ENCODE peak calls at places on chromosome 18, in six cellular contexts. O, A, I, L, V and Z are unnamed samples.

GRCh38 chr18:12851709-12852108 is 32.3 kb downstream of the PTPN2 start:
- DNase-seq in O (no peak), A (no peak), I (no peak), L (no peak), V (no peak), Z (no peak)

GRCh38 chr18:62543021-62543420 is 20.2 kb downstream of the ZCCHC2 start:
- DNase-seq in O (no peak), A (no peak), I (no peak), L (no peak), V (no peak), Z (no peak)

GRCh38 chr18:21167641-21168372 is 56.2 kb upstream of the ROCK1 start:
- DNase-seq in O (no peak), A (peak; percentile 66), I (no peak), L (no peak), V (no peak), Z (no peak)

GRCh38 chr18:12884521-12885323 is 685 bp upstream of the PTPN2 start:
- DNase-seq in O (no peak), A (no peak), I (no peak), L (no peak), V (no peak), Z (no peak)

GRCh38 chr18:76205906-76206305 is 289.1 kb downstream of the ZNF516 start:
- DNase-seq in O (no peak), A (no peak), I (no peak), L (no peak), V (no peak), Z (no peak)

GRCh38 chr18:21191596-21192307 is 50.3 kb upstream of the GREB1L start:
- DNase-seq in O (peak; percentile 61), A (peak; percentile 17), I (no peak), L (peak; percentile 64), V (peak; percentile 6), Z (no peak)

GRCh38 chr18:23380817-23381216 is 72.3 kb upstream of the RIOK3 start:
- DNase-seq in O (no peak), A (no peak), I (no peak), L (no peak), V (no peak), Z (no peak)

GRCh38 chr18:41378628-41379027 is 576.4 kb upstream of the PIK3C3 start:
- DNase-seq in O (no peak), A (no peak), I (no peak), L (no peak), V (no peak), Z (no peak)

GRCh38 chr18:24837065-24837464 is 376.6 kb downstream of the HRH4 start:
- DNase-seq in O (no peak), A (no peak), I (no peak), L (no peak), V (no peak), Z (no peak)

GRCh38 chr18:12455511-12455910 is 47.8 kb downstream of the PRELID3A start:
- DNase-seq in O (no peak), A (no peak), I (no peak), L (no peak), V (no peak), Z (no peak)

GRCh38 chr18:39389800-39390379 is 1824.3 kb upstream of the CELF4 start:
- DNase-seq in O (no peak), A (no peak), I (no peak), L (no peak), V (no peak), Z (no peak)

GRCh38 chr18:74473976-74474375 is 16.9 kb upstream of the DIPK1C start:
- DNase-seq in O (no peak), A (no peak), I (no peak), L (no peak), V (no peak), Z (no peak)

GRCh38 chr18:31586616-31587015 is 5.1 kb upstream of the TTR start:
- DNase-seq in O (no peak), A (no peak), I (no peak), L (no peak), V (no peak), Z (no peak)

GRCh38 chr18:49944681-49945080 is 131.3 kb upstream of the ACAA2 start:
- DNase-seq in O (no peak), A (no peak), I (no peak), L (no peak), V (no peak), Z (no peak)

GRCh38 chr18:34549367-34549766 is 160.7 kb upstream of the DTNA start:
- DNase-seq in O (no peak), A (no peak), I (no peak), L (no peak), V (no peak), Z (no peak)

GRCh38 chr18:11391636-11392035 is 217.8 kb upstream of the SLC35G4 start:
- DNase-seq in O (no peak), A (no peak), I (no peak), L (no peak), V (no peak), Z (no peak)

GRCh38 chr18:43879350-43879749 is 602.1 kb upstream of the SYT4 start:
- DNase-seq in O (no peak), A (no peak), I (no peak), L (no peak), V (no peak), Z (no peak)

GRCh38 chr18:10660485-10660884 is 134.7 kb downstream of the NAPG start:
- DNase-seq in O (no peak), A (no peak), I (no peak), L (no peak), V (no peak), Z (peak; percentile 91)

GRCh38 chr18:8977166-8977565 is 125.3 kb upstream of the NDUFV2 start:
- DNase-seq in O (no peak), A (no peak), I (no peak), L (no peak), V (no peak), Z (no peak)

GRCh38 chr18:25279133-25279532 is 72.8 kb downstream of the ZNF521 start:
- DNase-seq in O (no peak), A (no peak), I (no peak), L (no peak), V (no peak), Z (no peak)

GRCh38 chr18:8423051-8423558 is 186.1 kb upstream of the RAB12 start:
- DNase-seq in O (no peak), A (no peak), I (no peak), L (no peak), V (no peak), Z (no peak)

GRCh38 chr18:33630476-33630875 is 52.5 kb downstream of the ASXL3 start:
- DNase-seq in O (no peak), A (no peak), I (no peak), L (no peak), V (no peak), Z (no peak)

GRCh38 chr18:63689064-63689463 is 13.7 kb upstream of the SERPINB11 start:
- DNase-seq in O (no peak), A (no peak), I (no peak), L (no peak), V (no peak), Z (no peak)

GRCh38 chr18:4510709-4511108 is 55.6 kb upstream of the DLGAP1 start:
- DNase-seq in O (no peak), A (no peak), I (no peak), L (no peak), V (no peak), Z (no peak)

GRCh38 chr18:55179460-55180195 is 220.4 kb upstream of the CCDC68 start:
- DNase-seq in O (no peak), A (no peak), I (no peak), L (no peak), V (no peak), Z (no peak)

GRCh38 chr18:48875314-48875941 is 75.3 kb downstream of the SMAD7 start:
- DNase-seq in O (peak; percentile 18), A (no peak), I (no peak), L (peak; percentile 23), V (no peak), Z (no peak)

GRCh38 chr18:79680100-79680879 is 687 bp downstream of the CTDP1 start:
- DNase-seq in O (peak; percentile 63), A (peak; percentile 32), I (peak; percentile 62), L (no peak), V (peak; percentile 32), Z (peak; percentile 82)

GRCh38 chr18:22250591-22250996 is 81.2 kb downstream of the GATA6 start:
- DNase-seq in O (no peak), A (no peak), I (no peak), L (no peak), V (no peak), Z (no peak)

GRCh38 chr18:68314403-68314802 is 400.5 kb downstream of the TMX3 start:
- DNase-seq in O (no peak), A (no peak), I (no peak), L (no peak), V (no peak), Z (no peak)

GRCh38 chr18:74496508-74497307 is 545 bp downstream of the CNDP2 start:
- DNase-seq in O (peak; percentile 84), A (peak; percentile 62), I (peak; percentile 38), L (peak; percentile 77), V (no peak), Z (peak; percentile 86)

GRCh38 chr18:53553030-53553429 is 671.4 kb downstream of the MBD2 start:
- DNase-seq in O (no peak), A (no peak), I (no peak), L (no peak), V (no peak), Z (no peak)

GRCh38 chr18:76981388-76981968 is 151.1 kb downstream of the MBP start:
- DNase-seq in O (no peak), A (no peak), I (no peak), L (peak; percentile 60), V (no peak), Z (no peak)

GRCh38 chr18:46650681-46651080 is 6.3 kb downstream of the LOXHD1 start:
- DNase-seq in O (no peak), A (no peak), I (no peak), L (no peak), V (no peak), Z (no peak)

GRCh38 chr18:493974-494601 is 6.4 kb downstream of the COLEC12 start:
- DNase-seq in O (no peak), A (no peak), I (no peak), L (no peak), V (no peak), Z (no peak)

GRCh38 chr18:63073481-63073880 is 246.1 kb downstream of the BCL2 start:
- DNase-seq in O (no peak), A (no peak), I (no peak), L (no peak), V (no peak), Z (no peak)

GRCh38 chr18:7417742-7418141 is 149.4 kb upstream of the PTPRM start:
- DNase-seq in O (no peak), A (no peak), I (no peak), L (no peak), V (no peak), Z (no peak)

GRCh38 chr18:50769463-50769862 is 50.4 kb downstream of the MRO start:
- DNase-seq in O (no peak), A (no peak), I (no peak), L (no peak), V (no peak), Z (no peak)

GRCh38 chr18:55387139-55387984 is 200.6 kb downstream of the TCF4 start:
- DNase-seq in O (no peak), A (no peak), I (no peak), L (no peak), V (no peak), Z (no peak)

GRCh38 chr18:7749510-7749981 is 182.4 kb downstream of the PTPRM start:
- DNase-seq in O (no peak), A (no peak), I (no peak), L (no peak), V (no peak), Z (no peak)